ENCODE peak calls at places on chromosomes 12 and 14, in five cellular contexts. G is neural progenitor cell, M is hepatocyte, T is GM23338, Z is SK-N-SH. X is an unnamed sample.

GRCh38 chr12:98456583-98457573 is 58.5 kb upstream of the TMPO start:
- DNase-seq in G (peak; percentile 78), M (peak; percentile 79), T (peak; percentile 77), Z (peak; percentile 65), X (no peak)

GRCh38 chr14:88791629-88792571 is 853 bp downstream of the EML5 start:
- DNase-seq in G (peak; percentile 37), M (peak; percentile 15), T (peak; percentile 35), Z (peak; percentile 43), X (peak; percentile 8)

GRCh38 chr12:48197549-48197966 is 5.5 kb downstream of the OR10AD1 start:
- DNase-seq in G (peak; percentile 37), M (peak; percentile 45), T (peak; percentile 50), Z (peak; percentile 41), X (peak; percentile 61)

GRCh38 chr12:31896514-31897039 is 62.6 kb upstream of the RESF1 start:
- DNase-seq in G (no peak), M (peak; percentile 60), T (peak; percentile 59), Z (no peak), X (peak; percentile 99)

GRCh38 chr12:48002179-48002601 is 2.1 kb downstream of the COL2A1 start:
- DNase-seq in G (peak; percentile 66), M (no peak), T (peak; percentile 67), Z (peak; percentile 53), X (no peak)

GRCh38 chr14:32697114-32697513 is 241.6 kb upstream of the NPAS3 start:
- DNase-seq in G (no peak), M (no peak), T (no peak), Z (no peak), X (no peak)

GRCh38 chr14:73025544-73025943 is 1.4 kb downstream of the ZFYVE1 start:
- DNase-seq in G (no peak), M (no peak), T (peak; percentile 24), Z (no peak), X (no peak)

GRCh38 chr12:70719672-70720420 is 82.6 kb upstream of the PTPRB start:
- DNase-seq in G (peak; percentile 80), M (peak; percentile 71), T (peak; percentile 75), Z (peak; percentile 48), X (peak; percentile 30)

GRCh38 chr14:69333791-69334337 is 64.2 kb downstream of the ERH start:
- DNase-seq in G (no peak), M (no peak), T (no peak), Z (no peak), X (no peak)

GRCh38 chr12:65306603-65307501 is 28.4 kb downstream of the MSRB3 start:
- DNase-seq in G (peak; percentile 31), M (peak; percentile 78), T (peak; percentile 63), Z (peak; percentile 57), X (peak; percentile 52)

GRCh38 chr14:92678766-92679165 is 69.7 kb downstream of the LGMN start:
- DNase-seq in G (no peak), M (no peak), T (no peak), Z (no peak), X (no peak)

GRCh38 chr14:92677087-92677668 is 71.2 kb downstream of the LGMN start:
- DNase-seq in G (no peak), M (no peak), T (no peak), Z (no peak), X (no peak)

GRCh38 chr14:92676448-92677086 is 71.9 kb downstream of the LGMN start:
- DNase-seq in G (peak; percentile 24), M (no peak), T (no peak), Z (no peak), X (no peak)

GRCh38 chr14:92679246-92679645 is 69.2 kb downstream of the LGMN start:
- DNase-seq in G (no peak), M (no peak), T (no peak), Z (no peak), X (no peak)

GRCh38 chr14:92677955-92678354 is 70.5 kb downstream of the LGMN start:
- DNase-seq in G (no peak), M (no peak), T (no peak), Z (no peak), X (no peak)
- H3K4me1 ChIP-seq in G (no peaks in the 10 kb centered on the region), M (peaks cover 3% of the 10 kb centered on the region), T (no peaks in the 10 kb centered on the region), Z (no peaks in the 10 kb centered on the region), X (no peaks in the 10 kb centered on the region)

GRCh38 chr14:54317396-54317795 is 79.4 kb upstream of the CDKN3 start:
- DNase-seq in G (no peak), M (no peak), T (no peak), Z (no peak), X (no peak)
- H3K4me2 ChIP-seq in G (no peak overlapping the region), M (no peak overlapping the region), T (no peak overlapping the region), Z (no peak overlapping the region), X (peak overlapping the region; percentile 57)

GRCh38 chr14:23366163-23366921 is 1.4 kb upstream of the EFS start:
- DNase-seq in G (peak; percentile 97), M (peak; percentile 87), T (peak; percentile 94), Z (peak; percentile 90), X (no peak)
- TF ChIP-seq EZH2phosphoT487 in G (no peak), M (no peak), T (no peak), Z (no peak), X (no peak)

DNA sequence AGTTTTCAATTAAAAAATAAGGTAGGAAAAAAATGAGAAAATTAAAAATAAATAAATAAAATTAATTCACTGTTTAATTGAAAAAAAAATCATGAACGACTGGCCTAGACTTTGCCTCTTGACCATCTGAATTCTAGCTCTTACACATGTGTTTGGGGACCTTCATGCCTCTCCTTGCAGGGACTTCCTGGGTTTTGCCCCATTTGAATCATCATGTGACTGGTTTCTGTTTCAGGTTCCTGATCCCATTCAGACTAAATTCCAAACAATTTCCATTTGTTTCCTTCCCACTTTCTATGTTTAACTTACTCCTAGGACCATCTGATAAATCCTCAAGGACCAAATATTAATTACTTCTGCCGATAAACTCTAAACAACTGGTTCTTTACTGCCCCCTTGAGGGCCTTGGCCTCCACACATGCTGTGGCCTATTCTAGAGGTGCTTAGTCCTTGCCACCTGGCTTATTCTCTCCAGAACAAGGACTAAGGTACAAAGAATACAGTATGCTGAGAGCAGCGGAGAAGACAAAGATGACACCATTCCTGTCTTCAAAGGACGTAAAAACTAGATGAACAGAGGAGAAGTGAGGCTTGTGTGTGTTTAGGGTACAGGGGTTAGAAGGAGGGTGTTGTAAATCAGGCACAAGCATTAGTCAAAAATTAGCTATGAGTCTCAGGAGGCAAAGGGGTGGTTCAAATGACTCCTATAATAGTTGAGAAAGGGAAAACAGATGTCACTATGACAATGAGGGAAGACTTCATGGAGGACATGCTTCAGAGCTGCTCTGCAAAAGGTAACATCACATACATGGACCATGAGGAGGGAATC is 125.8 kb upstream of the AVPR1A start:
- DNase-seq in G (peak; percentile 78), M (peak; percentile 74), T (peak; percentile 86), Z (peak; percentile 5), X (peak; percentile 59)
- H3K4me1 ChIP-seq in G (no peaks in the 10 kb centered on the region), M (no peaks in the 10 kb centered on the region), T (no peaks in the 10 kb centered on the region), Z (no peaks in the 10 kb centered on the region), X (no peaks in the 10 kb centered on the region)

GRCh38 chr14:106372870-106373657 is 846.7 kb downstream of the TMEM121 start:
- DNase-seq in G (no peak), M (no peak), T (peak; percentile 33), Z (peak; percentile 81), X (peak; percentile 76)
- H3K4me2 ChIP-seq in G (no peak overlapping the region), M (no peak overlapping the region), T (no peak overlapping the region), Z (no peak overlapping the region), X (peak overlapping the region; percentile 73)

GRCh38 chr12:130490674-130491073 is 153.0 kb downstream of the PIWIL1 start:
- DNase-seq in G (no peak), M (no peak), T (no peak), Z (no peak), X (no peak)
- TF ChIP-seq EZH2phosphoT487 in G (no peak), M (no peak), T (no peak), Z (no peak), X (no peak)

GRCh38 chr14:95490127-95490526 is 26.3 kb downstream of the SYNE3 start:
- DNase-seq in G (no peak), M (no peak), T (no peak), Z (no peak), X (no peak)

GRCh38 chr14:95493976-95494375 is 22.5 kb downstream of the SYNE3 start:
- DNase-seq in G (no peak), M (no peak), T (no peak), Z (no peak), X (no peak)

GRCh38 chr14:95490727-95491451 is 25.6 kb downstream of the SYNE3 start:
- DNase-seq in G (no peak), M (peak; percentile 71), T (no peak), Z (no peak), X (no peak)

GRCh38 chr14:95493503-95493902 is 22.9 kb downstream of the SYNE3 start:
- DNase-seq in G (no peak), M (no peak), T (no peak), Z (no peak), X (no peak)

DNA sequence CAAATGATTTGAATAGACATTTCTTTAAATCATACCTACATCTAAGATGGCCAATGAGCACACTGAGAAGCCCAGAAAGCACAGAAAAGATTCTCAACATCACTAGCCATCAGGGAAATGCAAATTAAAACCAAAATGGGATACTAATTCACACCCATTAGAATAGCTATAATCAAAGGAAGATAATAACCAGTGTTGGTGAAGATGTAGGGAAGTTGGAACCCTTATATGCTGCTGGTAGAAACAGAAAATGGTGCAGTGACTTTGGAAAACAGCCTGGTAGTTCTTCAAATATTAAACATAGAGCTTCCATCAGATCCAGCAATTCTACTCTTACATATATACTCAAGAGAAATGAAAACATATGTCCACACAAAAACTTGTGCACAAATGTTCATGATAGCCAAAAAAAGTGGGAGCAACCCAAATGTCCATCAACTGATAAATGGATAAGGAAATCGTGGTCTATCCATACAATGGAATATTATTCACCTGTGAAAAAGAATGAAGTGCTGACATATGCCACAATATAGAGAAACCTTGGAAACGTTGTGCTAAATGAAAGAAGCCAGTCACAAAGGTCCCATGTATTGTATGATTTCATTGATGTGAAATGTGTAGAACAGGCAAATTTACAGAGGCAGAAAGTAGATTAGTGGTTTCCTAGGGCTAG is 24.4 kb downstream of the SYNE3 start:
- DNase-seq in G (no peak), M (no peak), T (no peak), Z (no peak), X (no peak)
- H3K4me1 ChIP-seq in G (peaks cover 6% of the 10 kb centered on the region), M (peaks cover 23% of the 10 kb centered on the region), T (no peaks in the 10 kb centered on the region), Z (peaks cover 24% of the 10 kb centered on the region), X (peaks cover 49% of the 10 kb centered on the region)